ENCODE peak calls at places on chromosomes 16 and 17, in six cellular contexts. One of them, this sample, is unnamed.
A peak's percentile ranks its signal among the peaks of the same experiment; 100 is the strongest.

GRCh38 chr17:40025559-40025958 is 10.3 kb downstream of the CSF3 start:
- DNase-seq in transverse colon: no peak
- DNase-seq in esophagus muscularis mucosa: no peak
- DNase-seq in IMR-90: no peak
- DNase-seq in body of pancreas: no peak
- DNase-seq in spleen: no peak
- DNase-seq in this sample: no peak

GRCh38 chr17:46175891-46176290 is 17.3 kb downstream of the KANSL1 start:
- DNase-seq in transverse colon: no peak
- DNase-seq in esophagus muscularis mucosa: no peak
- DNase-seq in IMR-90: peak; percentile 22
- DNase-seq in body of pancreas: no peak
- DNase-seq in spleen: no peak
- DNase-seq in this sample: no peak

GRCh38 chr17:9725575-9725974 is 65.8 kb downstream of the DHRS7C start:
- DNase-seq in transverse colon: no peak
- DNase-seq in esophagus muscularis mucosa: no peak
- DNase-seq in IMR-90: no peak
- DNase-seq in body of pancreas: no peak
- DNase-seq in spleen: no peak
- DNase-seq in this sample: no peak

GRCh38 chr16:26729917-26730541 is 336.7 kb upstream of the C16orf82 start:
- DNase-seq in transverse colon: no peak
- DNase-seq in esophagus muscularis mucosa: no peak
- DNase-seq in IMR-90: no peak
- DNase-seq in body of pancreas: no peak
- DNase-seq in spleen: no peak
- DNase-seq in this sample: no peak

GRCh38 chr17:419073-419735 is 66.6 kb upstream of the RPH3AL start:
- DNase-seq in transverse colon: peak; percentile 35
- DNase-seq in esophagus muscularis mucosa: no peak
- DNase-seq in IMR-90: no peak
- DNase-seq in body of pancreas: no peak
- DNase-seq in spleen: no peak
- DNase-seq in this sample: no peak

GRCh38 chr17:40775945-40776344 is 3.9 kb upstream of the KRT26 start:
- DNase-seq in transverse colon: no peak
- DNase-seq in esophagus muscularis mucosa: no peak
- DNase-seq in IMR-90: no peak
- DNase-seq in body of pancreas: no peak
- DNase-seq in spleen: no peak
- DNase-seq in this sample: no peak

GRCh38 chr16:27252206-27252585 is 16.4 kb downstream of the NSMCE1 start:
- DNase-seq in transverse colon: no peak
- DNase-seq in esophagus muscularis mucosa: peak; percentile 37
- DNase-seq in IMR-90: no peak
- DNase-seq in body of pancreas: no peak
- DNase-seq in spleen: no peak
- DNase-seq in this sample: peak; percentile 6

GRCh38 chr16:48157794-48158193 is 2.0 kb upstream of the ABCC12 start:
- DNase-seq in transverse colon: no peak
- DNase-seq in esophagus muscularis mucosa: no peak
- DNase-seq in IMR-90: no peak
- DNase-seq in body of pancreas: no peak
- DNase-seq in spleen: no peak
- DNase-seq in this sample: no peak

GRCh38 chr16:70779361-70779760 is 21.6 kb downstream of the VAC14 start:
- DNase-seq in transverse colon: no peak
- DNase-seq in esophagus muscularis mucosa: no peak
- DNase-seq in IMR-90: peak; percentile 28
- DNase-seq in body of pancreas: no peak
- DNase-seq in spleen: no peak
- DNase-seq in this sample: no peak

GRCh38 chr16:15572329-15573001 is 70.5 kb downstream of the MARF1 start:
- DNase-seq in transverse colon: no peak
- DNase-seq in esophagus muscularis mucosa: no peak
- DNase-seq in IMR-90: peak; percentile 67
- DNase-seq in body of pancreas: no peak
- DNase-seq in spleen: no peak
- DNase-seq in this sample: no peak

GRCh38 chr17:65123757-65124675 is 13.2 kb upstream of the RGS9 start:
- DNase-seq in transverse colon: peak; percentile 27
- DNase-seq in esophagus muscularis mucosa: no peak
- DNase-seq in IMR-90: peak; percentile 76
- DNase-seq in body of pancreas: no peak
- DNase-seq in spleen: no peak
- DNase-seq in this sample: no peak

DNA sequence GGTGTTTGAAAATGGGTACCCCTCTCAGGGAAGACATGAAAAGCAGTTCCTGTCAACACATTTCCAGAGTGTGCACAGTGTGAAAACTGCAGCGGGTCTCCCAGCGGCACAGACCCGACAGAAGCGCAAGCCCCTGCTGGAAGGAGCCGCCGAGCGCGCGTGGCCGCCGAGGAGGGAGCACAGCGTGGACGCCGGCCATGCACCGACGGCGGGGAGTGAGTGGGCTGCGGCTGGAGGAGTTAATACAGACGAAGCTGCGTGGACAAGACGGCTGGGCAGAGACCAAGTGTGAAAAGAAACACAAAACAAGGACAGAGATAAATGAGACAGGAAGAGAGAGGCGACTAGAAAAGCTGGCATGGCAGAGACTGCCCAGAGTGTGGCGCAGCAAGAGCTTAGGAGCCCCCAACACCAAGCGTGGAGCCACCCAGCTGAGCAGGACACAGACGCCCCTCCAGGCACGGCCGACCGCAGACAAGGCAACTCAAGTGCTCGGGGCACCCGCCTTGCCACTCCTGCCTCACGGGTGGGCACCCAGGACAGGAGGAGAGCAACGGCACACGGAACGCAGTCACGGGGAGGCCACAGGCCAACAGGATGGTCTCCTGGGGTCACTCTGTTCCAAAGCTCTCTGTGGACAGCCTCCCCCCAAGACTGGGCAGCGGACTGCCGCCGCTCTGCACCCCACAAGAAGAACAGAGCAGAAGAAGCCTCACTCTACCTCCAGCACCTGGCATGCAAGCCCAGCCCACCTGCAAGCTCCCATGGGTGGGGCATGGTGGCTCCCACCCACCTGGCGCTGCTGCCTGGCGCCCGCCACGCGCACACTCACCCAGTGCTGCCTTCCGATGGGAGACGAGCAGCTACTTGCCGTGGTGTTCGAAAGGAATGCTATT is 16.6 kb downstream of the SLC16A3 start:
- DNase-seq in transverse colon: no peak
- DNase-seq in esophagus muscularis mucosa: no peak
- DNase-seq in IMR-90: no peak
- DNase-seq in body of pancreas: no peak
- DNase-seq in spleen: peak; percentile 77
- DNase-seq in this sample: no peak
- TF ChIP-seq POLR2A in transverse colon: no peak
- TF ChIP-seq POLR2A in esophagus muscularis mucosa: no peak
- TF ChIP-seq POLR2A in IMR-90: peak; percentile 19
- TF ChIP-seq POLR2A in body of pancreas: no peak
- TF ChIP-seq POLR2A in spleen: no peak
- TF ChIP-seq POLR2A in this sample: no peak

GRCh38 chr16:67173323-67173722 is 3.0 kb downstream of the NOL3 start:
- DNase-seq in transverse colon: no peak
- DNase-seq in esophagus muscularis mucosa: no peak
- DNase-seq in IMR-90: no peak
- DNase-seq in body of pancreas: no peak
- DNase-seq in spleen: no peak
- DNase-seq in this sample: no peak

GRCh38 chr16:67176662-67177061 is 6.3 kb downstream of the NOL3 start:
- DNase-seq in transverse colon: no peak
- DNase-seq in esophagus muscularis mucosa: no peak
- DNase-seq in IMR-90: no peak
- DNase-seq in body of pancreas: no peak
- DNase-seq in spleen: no peak
- DNase-seq in this sample: no peak

GRCh38 chr16:67177743-67178699 is 5.7 kb downstream of the MATCAP1 start:
- DNase-seq in transverse colon: peak; percentile 87
- DNase-seq in esophagus muscularis mucosa: no peak
- DNase-seq in IMR-90: peak; percentile 40
- DNase-seq in body of pancreas: peak; percentile 93
- DNase-seq in spleen: peak; percentile 89
- DNase-seq in this sample: no peak

GRCh38 chr16:67173808-67174705 is 3.7 kb downstream of the NOL3 start:
- DNase-seq in transverse colon: peak; percentile 93
- DNase-seq in esophagus muscularis mucosa: peak; percentile 94
- DNase-seq in IMR-90: peak; percentile 76
- DNase-seq in body of pancreas: peak; percentile 95
- DNase-seq in spleen: peak; percentile 93
- DNase-seq in this sample: peak; percentile 96

DNA sequence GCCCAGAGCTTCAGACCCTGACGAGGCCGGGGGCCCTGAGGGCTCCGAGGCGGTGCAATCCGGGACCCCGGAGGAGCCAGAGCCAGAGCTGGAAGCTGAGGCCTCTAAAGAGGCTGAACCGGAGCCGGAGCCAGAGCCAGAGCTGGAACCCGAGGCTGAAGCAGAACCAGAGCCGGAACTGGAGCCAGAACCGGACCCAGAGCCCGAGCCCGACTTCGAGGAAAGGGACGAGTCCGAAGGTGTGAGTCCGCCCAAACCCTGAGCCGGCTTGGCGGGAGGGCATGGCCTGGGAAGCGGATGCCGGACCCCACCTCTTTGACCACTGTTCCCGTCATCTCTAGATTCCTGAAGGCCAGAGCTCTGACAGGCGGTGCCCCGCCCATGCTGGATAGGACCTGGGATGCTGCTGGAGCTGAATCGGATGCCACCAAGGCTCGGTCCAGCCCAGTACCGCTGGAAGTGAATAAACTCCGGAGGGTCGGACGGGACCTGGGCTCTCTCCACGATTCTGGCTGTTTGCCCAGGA is 4.4 kb downstream of the NOL3 start:
- DNase-seq in transverse colon: no peak
- DNase-seq in esophagus muscularis mucosa: no peak
- DNase-seq in IMR-90: no peak
- DNase-seq in body of pancreas: no peak
- DNase-seq in spleen: no peak
- DNase-seq in this sample: no peak
- H3K4me3 ChIP-seq in transverse colon: peak overlapping the region; percentile 29
- H3K4me3 ChIP-seq in esophagus muscularis mucosa: peak overlapping the region; percentile 66
- H3K4me3 ChIP-seq in IMR-90: no peak overlapping the region
- H3K4me3 ChIP-seq in body of pancreas: no peak overlapping the region
- H3K4me3 ChIP-seq in spleen: peak overlapping the region; percentile 71
- H3K4me3 ChIP-seq in this sample: no peak overlapping the region

DNA sequence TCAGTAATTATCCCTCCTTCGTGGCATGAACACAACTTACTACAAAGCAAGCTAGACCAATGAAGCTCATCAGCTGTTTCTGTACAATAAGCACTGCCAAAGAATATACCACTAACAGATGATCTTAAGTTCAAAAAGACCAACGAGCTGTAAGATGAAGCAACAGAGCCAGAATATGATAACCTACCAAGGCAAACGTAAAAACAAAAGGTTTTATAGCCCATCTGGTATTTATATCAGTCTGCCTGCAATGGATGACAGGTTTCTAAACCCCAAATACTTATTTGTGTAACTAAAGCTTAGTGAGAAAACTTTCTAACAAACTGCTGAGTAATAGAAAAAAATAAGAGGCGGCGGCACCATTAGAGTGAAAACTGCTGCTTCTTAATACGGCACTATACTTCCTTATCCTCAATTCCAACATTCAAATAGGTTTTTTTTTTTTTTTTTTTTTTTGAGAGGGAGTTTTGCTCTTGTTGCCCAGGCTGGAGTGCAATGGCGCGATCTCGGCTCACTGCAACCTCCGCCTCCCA is 22.2 kb downstream of the NME2 start:
- DNase-seq in transverse colon: no peak
- DNase-seq in esophagus muscularis mucosa: no peak
- DNase-seq in IMR-90: no peak
- DNase-seq in body of pancreas: no peak
- DNase-seq in spleen: no peak
- DNase-seq in this sample: no peak
- TF ChIP-seq CTCF in transverse colon: no peak
- TF ChIP-seq CTCF in esophagus muscularis mucosa: no peak
- TF ChIP-seq CTCF in IMR-90: no peak
- TF ChIP-seq CTCF in body of pancreas: no peak
- TF ChIP-seq CTCF in spleen: no peak
- TF ChIP-seq CTCF in this sample: no peak

GRCh38 chr17:76027159-76027839 is at the start of gene EVPL:
- DNase-seq in transverse colon: peak; percentile 90
- DNase-seq in esophagus muscularis mucosa: no peak
- DNase-seq in IMR-90: no peak
- DNase-seq in body of pancreas: peak; percentile 64
- DNase-seq in spleen: no peak
- DNase-seq in this sample: no peak
- TF ChIP-seq POLR2A in transverse colon: peak; percentile 74
- TF ChIP-seq POLR2A in esophagus muscularis mucosa: no peak
- TF ChIP-seq POLR2A in IMR-90: no peak
- TF ChIP-seq POLR2A in body of pancreas: peak; percentile 40
- TF ChIP-seq POLR2A in spleen: no peak
- TF ChIP-seq POLR2A in this sample: no peak

DNA sequence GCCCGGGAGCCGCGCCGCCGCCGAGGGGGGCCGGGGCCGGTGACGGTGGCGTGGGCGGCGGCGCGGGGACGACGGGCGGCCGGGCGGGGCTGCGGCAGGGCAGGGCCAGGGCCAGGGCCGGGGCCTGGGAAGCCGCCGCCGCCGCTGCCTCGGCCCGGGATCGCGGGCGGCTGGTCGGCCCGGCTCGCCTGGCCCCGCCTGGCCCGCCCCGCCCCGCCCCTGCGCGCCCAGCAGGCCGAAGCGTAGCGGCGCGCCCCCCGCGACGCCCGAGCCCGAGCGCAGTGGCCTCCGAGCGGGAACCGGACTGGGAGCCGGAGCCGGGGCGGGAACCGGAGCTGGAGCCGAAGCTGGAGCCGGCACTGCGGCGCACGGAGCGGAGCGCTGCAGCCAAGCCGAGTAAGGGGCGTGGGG is at the start of gene BEAN1:
- DNase-seq in transverse colon: no peak
- DNase-seq in esophagus muscularis mucosa: no peak
- DNase-seq in IMR-90: no peak
- DNase-seq in body of pancreas: peak; percentile 36
- DNase-seq in spleen: no peak
- DNase-seq in this sample: no peak
- H3K4me3 ChIP-seq in transverse colon: no peak within 1 kb of the TSS
- H3K4me3 ChIP-seq in esophagus muscularis mucosa: peak within 1 kb of the TSS; percentile 62
- H3K4me3 ChIP-seq in IMR-90: peak within 1 kb of the TSS; percentile 37
- H3K4me3 ChIP-seq in body of pancreas: no peak within 1 kb of the TSS
- H3K4me3 ChIP-seq in spleen: peak within 1 kb of the TSS; percentile 71
- H3K4me3 ChIP-seq in this sample: peak within 1 kb of the TSS; percentile 4

GRCh38 chr16:75445298-75445697 is 12.0 kb upstream of the CFDP1 start:
- DNase-seq in transverse colon: no peak
- DNase-seq in esophagus muscularis mucosa: no peak
- DNase-seq in IMR-90: no peak
- DNase-seq in body of pancreas: no peak
- DNase-seq in spleen: no peak
- DNase-seq in this sample: peak; percentile 39

GRCh38 chr16:75446416-75446815 is 13.1 kb upstream of the CFDP1 start:
- DNase-seq in transverse colon: no peak
- DNase-seq in esophagus muscularis mucosa: no peak
- DNase-seq in IMR-90: no peak
- DNase-seq in body of pancreas: no peak
- DNase-seq in spleen: no peak
- DNase-seq in this sample: no peak

DNA sequence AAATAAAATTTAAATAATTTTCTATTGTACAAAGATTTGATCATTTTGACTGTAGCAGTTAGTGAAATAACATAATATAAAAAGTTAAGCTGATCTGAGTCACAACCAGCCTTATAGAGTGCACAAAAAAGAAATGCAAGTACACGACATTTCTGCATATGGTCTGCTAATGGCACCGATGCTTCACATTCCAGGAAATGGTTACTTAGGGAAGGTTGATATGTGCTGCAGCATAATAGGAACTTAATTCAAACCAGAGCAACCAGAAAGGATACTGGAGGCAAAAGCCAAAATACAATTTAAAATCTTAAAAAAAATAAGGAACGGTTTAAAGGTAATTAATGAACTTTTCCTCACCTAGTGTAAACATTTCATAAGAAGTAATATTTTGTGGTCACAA is 10.0 kb upstream of the CFDP1 start:
- DNase-seq in transverse colon: no peak
- DNase-seq in esophagus muscularis mucosa: no peak
- DNase-seq in IMR-90: peak; percentile 33
- DNase-seq in body of pancreas: no peak
- DNase-seq in spleen: no peak
- DNase-seq in this sample: no peak
- TF ChIP-seq CTCF in transverse colon: no peak
- TF ChIP-seq CTCF in esophagus muscularis mucosa: no peak
- TF ChIP-seq CTCF in IMR-90: no peak
- TF ChIP-seq CTCF in body of pancreas: no peak
- TF ChIP-seq CTCF in spleen: no peak
- TF ChIP-seq CTCF in this sample: no peak